ENCODE peak calls at places on chromosomes 3 and 15, in eight cellular contexts. X, O, M, R, J, C, G and V are unnamed samples.

GRCh38 chr15:82922737-82923136 is 29.8 kb downstream of the HOMER2 start:
- DNase-seq in O (no peak), C (no peak), R (no peak), X (no peak), M (no peak), J (no peak), G (no peak), V (no peak)

GRCh38 chr15:76566276-76566675 is 229.7 kb downstream of the ISL2 start:
- DNase-seq in R (no peak), J (no peak), X (no peak), M (peak; percentile 55), C (no peak), G (no peak), O (no peak), V (no peak)

GRCh38 chr3:121482651-121483050 is 63.1 kb downstream of the POLQ start:
- DNase-seq in O (no peak), R (peak; percentile 67), G (no peak), J (no peak), M (peak; percentile 38), C (no peak), X (no peak), V (no peak)

GRCh38 chr15:55250392-55250791 is 39.2 kb downstream of the RAB27A start:
- DNase-seq in X (no peak), R (peak; percentile 93), J (no peak), C (no peak), O (no peak), M (peak; percentile 36), G (peak; percentile 36), V (no peak)

GRCh38 chr15:96535148-96535547 is 204.6 kb downstream of the NR2F2 start:
- DNase-seq in M (no peak), X (no peak), R (no peak), J (no peak), G (no peak), O (no peak), C (no peak), V (no peak)

GRCh38 chr3:14548321-14548729 is 8.2 kb upstream of the GRIP2 start:
- DNase-seq in G (peak; percentile 37), O (no peak), R (peak; percentile 76), M (peak; percentile 33), C (peak; percentile 73), X (peak; percentile 53), J (peak; percentile 60), V (no peak)

GRCh38 chr3:189914799-189915198 is 205.9 kb downstream of the P3H2 start:
- DNase-seq in O (no peak), J (peak; percentile 28), C (no peak), G (no peak), R (peak; percentile 88), X (no peak), M (peak; percentile 75), V (no peak)

GRCh38 chr3:177731644-177732268 is 534.5 kb upstream of the TBL1XR1 start:
- DNase-seq in O (no peak), R (peak; percentile 54), M (peak; percentile 67), J (no peak), X (no peak), G (no peak), C (no peak), V (no peak)

GRCh38 chr15:26893351-26894065 is 26.6 kb downstream of the GABRA5 start:
- DNase-seq in M (no peak), J (no peak), G (no peak), O (no peak), C (no peak), X (no peak), R (no peak), V (no peak)

GRCh38 chr3:194139085-194139976 is 3.4 kb downstream of the HES1 start:
- DNase-seq in R (peak; percentile 72), C (peak; percentile 33), O (no peak), J (peak; percentile 25), G (no peak), M (no peak), X (peak; percentile 46), V (no peak)

GRCh38 chr15:53869044-53869805 is 109.0 kb upstream of the UNC13C start:
- DNase-seq in J (no peak), G (no peak), R (no peak), C (no peak), M (no peak), X (no peak), O (no peak), V (no peak)

GRCh38 chr15:89419370-89419984 is 76.9 kb downstream of the RHCG start:
- DNase-seq in J (no peak), C (peak; percentile 40), R (peak; percentile 60), G (no peak), M (no peak), O (no peak), X (peak; percentile 65), V (no peak)

GRCh38 chr3:178384302-178384939 is 151.8 kb upstream of the KCNMB2 start:
- DNase-seq in C (no peak), G (no peak), J (no peak), X (no peak), O (no peak), R (peak; percentile 56), M (no peak), V (no peak)

GRCh38 chr3:115512565-115513410 is 110.5 kb upstream of the GAP43 start:
- DNase-seq in G (no peak), R (peak; percentile 67), C (peak; percentile 17), O (no peak), X (peak; percentile 12), M (no peak), J (no peak), V (no peak)

GRCh38 chr3:186320862-186321568 is 41.0 kb downstream of the DGKG start:
- DNase-seq in R (no peak), J (no peak), O (no peak), X (no peak), G (no peak), C (no peak), M (no peak), V (no peak)

GRCh38 chr15:77762747-77763146 is 130.0 kb upstream of the LINGO1 start:
- DNase-seq in R (no peak), M (no peak), X (no peak), O (no peak), C (no peak), J (no peak), G (no peak), V (no peak)

GRCh38 chr3:1406250-1406649 is 313.4 kb downstream of the CNTN6 start:
- DNase-seq in J (no peak), C (no peak), M (no peak), O (no peak), G (no peak), R (no peak), X (no peak), V (no peak)

DNA sequence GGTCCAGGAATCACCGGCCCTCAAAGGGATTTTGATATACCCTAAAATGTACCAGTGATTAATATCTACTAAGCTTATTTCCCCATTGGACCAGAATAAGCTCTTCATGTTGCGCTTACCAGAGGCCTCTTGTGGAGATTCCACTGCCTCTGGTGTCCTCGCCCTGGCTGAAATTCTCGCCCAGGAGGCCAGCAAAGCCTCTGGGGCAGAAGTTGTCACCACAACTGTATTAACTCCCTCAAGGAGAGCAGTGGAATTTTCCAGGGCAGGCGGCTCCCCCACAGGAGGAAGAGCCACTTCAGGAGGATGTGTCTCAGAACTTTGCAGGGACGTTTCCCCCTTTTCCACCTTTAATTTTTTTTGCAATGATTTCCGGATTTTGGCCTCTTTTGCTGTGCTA is 6.9 kb downstream of the DPPA4 start:
- DNase-seq in R (no peak), C (no peak), M (no peak), O (no peak), X (no peak), J (no peak), G (no peak), V (no peak)
- H3K4me3 ChIP-seq in R (no peak overlapping the region), C (no peak overlapping the region), M (no peak overlapping the region), O (no peak overlapping the region), X (no peak overlapping the region), J (no peak overlapping the region), G (no peak overlapping the region), V (no peak overlapping the region)

GRCh38 chr15:99253381-99254090 is 2.3 kb downstream of the LRRC28 start:
- DNase-seq in J (no peak), G (no peak), O (no peak), X (no peak), M (no peak), C (no peak), R (peak; percentile 33), V (no peak)
- H3K4me3 ChIP-seq in J (no peak overlapping the region), G (no peak overlapping the region), O (no peak overlapping the region), X (no peak overlapping the region), M (no peak overlapping the region), C (no peak overlapping the region), R (no peak overlapping the region), V (no peak overlapping the region)

DNA sequence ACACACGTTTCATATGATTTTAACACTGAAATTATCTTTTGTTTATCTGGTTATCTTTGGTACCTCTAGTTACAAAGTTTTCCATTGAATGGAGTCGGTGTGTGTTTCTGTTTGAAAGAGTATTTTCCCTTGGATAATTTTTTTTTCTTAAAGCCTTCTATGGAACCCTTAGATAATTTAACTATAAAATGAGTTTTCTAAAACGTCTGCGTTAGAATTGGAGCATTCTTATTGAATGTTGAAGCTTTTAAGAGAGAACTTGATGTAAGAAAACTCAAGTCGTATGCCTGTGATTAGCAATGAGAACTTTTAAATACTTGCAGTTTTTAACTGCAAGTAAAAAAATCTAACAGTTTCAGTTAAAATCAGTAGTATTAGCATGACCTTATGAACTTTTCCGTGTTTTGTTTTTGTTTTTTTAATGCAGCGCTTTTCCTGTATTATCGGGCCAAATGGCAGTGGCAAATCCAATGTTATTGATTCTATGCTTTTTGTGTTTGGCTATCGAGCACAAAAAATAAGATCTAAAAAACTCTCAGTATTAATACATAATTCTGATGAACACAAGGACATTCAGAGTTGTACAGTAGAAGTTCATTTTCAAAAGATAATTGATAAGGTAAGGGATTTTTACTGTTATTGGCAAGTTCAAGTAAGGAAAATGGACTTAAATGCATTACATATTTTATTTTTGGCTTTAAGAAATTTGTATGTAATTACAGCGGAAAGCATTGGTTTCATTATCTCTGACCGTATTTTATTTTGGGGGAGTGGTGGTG is 3.0 kb downstream of the SMC4 start:
- DNase-seq in X (no peak), O (no peak), C (no peak), G (no peak), M (no peak), J (no peak), R (peak; percentile 25), V (no peak)
- H3K4me3 ChIP-seq in X (no peak overlapping the region), O (peak overlapping the region; percentile 75), C (peak overlapping the region; percentile 81), G (no peak overlapping the region), M (peak overlapping the region; percentile 98), J (peak overlapping the region; percentile 81), R (peak overlapping the region; percentile 74), V (peak overlapping the region; percentile 17)

GRCh38 chr15:34337557-34338306 is at the start of gene SLC12A6:
- DNase-seq in J (peak; percentile 86), G (peak; percentile 85), O (peak; percentile 79), R (peak; percentile 95), M (peak; percentile 82), X (peak; percentile 90), C (peak; percentile 91), V (peak; percentile 94)

GRCh38 chr15:34336333-34336732 is 1.2 kb downstream of the SLC12A6 start:
- DNase-seq in G (no peak), M (no peak), J (no peak), O (no peak), X (no peak), R (no peak), C (no peak), V (no peak)

GRCh38 chr15:34335176-34335575 is 2.4 kb downstream of the SLC12A6 start:
- DNase-seq in M (no peak), O (no peak), X (no peak), C (no peak), R (peak; percentile 29), G (no peak), J (no peak), V (no peak)

GRCh38 chr15:34336947-34337556 is 529 bp downstream of the SLC12A6 start:
- DNase-seq in J (no peak), M (no peak), C (no peak), G (peak; percentile 24), O (no peak), R (no peak), X (peak; percentile 20), V (no peak)

GRCh38 chr15:34338347-34338746 is 766 bp upstream of the SLC12A6 start:
- DNase-seq in R (no peak), X (no peak), G (no peak), C (no peak), M (no peak), O (no peak), J (no peak), V (no peak)
- H3K4me3 ChIP-seq in R (peak overlapping the region; percentile 92), X (no peak overlapping the region), G (no peak overlapping the region), C (peak overlapping the region; percentile 86), M (no peak overlapping the region), O (peak overlapping the region; percentile 92), J (peak overlapping the region; percentile 76), V (peak overlapping the region; percentile 89)